ENCODE peak calls at places on chromosomes 4 and X, in five cellular contexts. One of them, this sample, is unnamed.

GRCh38 chr4:23890369-23891063 is 669 bp upstream of the PPARGC1A start:
- DNase-seq in IMR-90: no peak
- DNase-seq in BE2C: no peak
- DNase-seq in neuronal stem cell: no peak
- DNase-seq in BJ: no peak
- DNase-seq in this sample: no peak

GRCh38 chr4:148954011-148954749 is 512.0 kb upstream of the NR3C2 start:
- DNase-seq in BE2C: no peak
- DNase-seq in IMR-90: no peak
- DNase-seq in neuronal stem cell: no peak
- DNase-seq in BJ: no peak
- DNase-seq in this sample: no peak

GRCh38 chrX:54194982-54195588 is 12.0 kb upstream of the FAM120C start:
- DNase-seq in BJ: no peak
- DNase-seq in BE2C: no peak
- DNase-seq in neuronal stem cell: no peak
- DNase-seq in IMR-90: no peak
- DNase-seq in this sample: no peak

GRCh38 chr4:28686618-28687017 is 1826.0 kb downstream of the STIM2 start:
- DNase-seq in BJ: no peak
- DNase-seq in BE2C: peak; percentile 80
- DNase-seq in IMR-90: peak; percentile 38
- DNase-seq in neuronal stem cell: no peak
- DNase-seq in this sample: peak; percentile 77

GRCh38 chrX:35076061-35076460 is 133.5 kb downstream of the FAM47B start:
- DNase-seq in BE2C: no peak
- DNase-seq in IMR-90: no peak
- DNase-seq in neuronal stem cell: no peak
- DNase-seq in BJ: no peak
- DNase-seq in this sample: no peak

GRCh38 chrX:5752831-5753230 is 475.8 kb downstream of the NLGN4X start:
- DNase-seq in BJ: no peak
- DNase-seq in IMR-90: no peak
- DNase-seq in BE2C: no peak
- DNase-seq in neuronal stem cell: no peak
- DNase-seq in this sample: no peak

GRCh38 chr4:118076958-118077766 is 42.9 kb downstream of the NDST3 start:
- DNase-seq in IMR-90: peak; percentile 34
- DNase-seq in neuronal stem cell: no peak
- DNase-seq in BJ: no peak
- DNase-seq in BE2C: peak; percentile 61
- DNase-seq in this sample: peak; percentile 50

GRCh38 chr4:1512738-1513660 is 106.8 kb upstream of the NKX1-1 start:
- DNase-seq in BJ: no peak
- DNase-seq in BE2C: peak; percentile 61
- DNase-seq in neuronal stem cell: peak; percentile 67
- DNase-seq in IMR-90: no peak
- DNase-seq in this sample: peak; percentile 82

GRCh38 chrX:109886122-109886761 is 116.7 kb upstream of the TMEM164 start:
- DNase-seq in BJ: no peak
- DNase-seq in IMR-90: peak; percentile 63
- DNase-seq in BE2C: peak; percentile 26
- DNase-seq in neuronal stem cell: peak; percentile 21
- DNase-seq in this sample: peak; percentile 70

GRCh38 chr4:152079543-152080293 is 318.9 kb upstream of the GATB start:
- DNase-seq in IMR-90: no peak
- DNase-seq in BJ: no peak
- DNase-seq in neuronal stem cell: no peak
- DNase-seq in BE2C: no peak
- DNase-seq in this sample: no peak

GRCh38 chr4:2248821-2249261 is 6.9 kb upstream of the HAUS3 start:
- DNase-seq in neuronal stem cell: no peak
- DNase-seq in IMR-90: no peak
- DNase-seq in BJ: no peak
- DNase-seq in BE2C: peak; percentile 7
- DNase-seq in this sample: no peak

GRCh38 chrX:150410513-150410912 is 47.4 kb downstream of the MAMLD1 start:
- DNase-seq in IMR-90: no peak
- DNase-seq in BJ: no peak
- DNase-seq in neuronal stem cell: no peak
- DNase-seq in BE2C: no peak
- DNase-seq in this sample: no peak

GRCh38 chrX:119552508-119552907 is 12.7 kb downstream of the STEEP1 start:
- DNase-seq in IMR-90: peak; percentile 54
- DNase-seq in BE2C: no peak
- DNase-seq in neuronal stem cell: no peak
- DNase-seq in BJ: no peak
- DNase-seq in this sample: no peak

GRCh38 chr4:125105561-125105960 is 209.2 kb upstream of the FAT4 start:
- DNase-seq in neuronal stem cell: no peak
- DNase-seq in BE2C: no peak
- DNase-seq in IMR-90: peak; percentile 32
- DNase-seq in BJ: no peak
- DNase-seq in this sample: no peak

GRCh38 chrX:75968293-75968692 is 183.2 kb upstream of the MAGEE2 start:
- DNase-seq in BE2C: no peak
- DNase-seq in neuronal stem cell: no peak
- DNase-seq in IMR-90: no peak
- DNase-seq in BJ: no peak
- DNase-seq in this sample: no peak

GRCh38 chrX:66919280-66919832 is 280.5 kb upstream of the EDA2R start:
- DNase-seq in BE2C: no peak
- DNase-seq in IMR-90: no peak
- DNase-seq in BJ: no peak
- DNase-seq in neuronal stem cell: no peak
- DNase-seq in this sample: no peak

GRCh38 chr4:107094332-107094731 is 58.2 kb upstream of the DKK2 start:
- DNase-seq in BJ: no peak
- DNase-seq in IMR-90: peak; percentile 20
- DNase-seq in BE2C: no peak
- DNase-seq in neuronal stem cell: no peak
- DNase-seq in this sample: no peak

GRCh38 chr4:92303621-92304027 is at the start of gene GRID2:
- DNase-seq in neuronal stem cell: peak; percentile 38
- DNase-seq in BJ: no peak
- DNase-seq in BE2C: peak; percentile 8
- DNase-seq in IMR-90: peak; percentile 2
- DNase-seq in this sample: peak; percentile 38

GRCh38 chr4:29571322-29571721 is 1148.8 kb upstream of the PCDH7 start:
- DNase-seq in IMR-90: no peak
- DNase-seq in neuronal stem cell: no peak
- DNase-seq in BJ: no peak
- DNase-seq in BE2C: no peak
- DNase-seq in this sample: no peak

GRCh38 chr4:26269038-26269437 is 51.8 kb upstream of the RBPJ start:
- DNase-seq in BE2C: no peak
- DNase-seq in BJ: no peak
- DNase-seq in IMR-90: no peak
- DNase-seq in neuronal stem cell: no peak
- DNase-seq in this sample: no peak

GRCh38 chr4:121989715-121990114 is 37.9 kb upstream of the TRPC3 start:
- DNase-seq in BJ: no peak
- DNase-seq in BE2C: peak; percentile 65
- DNase-seq in neuronal stem cell: no peak
- DNase-seq in IMR-90: peak; percentile 56
- DNase-seq in this sample: no peak

GRCh38 chrX:31483336-31483735 is 411.5 kb upstream of the FTHL17 start:
- DNase-seq in neuronal stem cell: no peak
- DNase-seq in BJ: no peak
- DNase-seq in IMR-90: peak; percentile 79
- DNase-seq in BE2C: no peak
- DNase-seq in this sample: peak; percentile 18

GRCh38 chr4:52659016-52659721 is at the start of gene USP46:
- DNase-seq in BE2C: peak; percentile 80
- DNase-seq in IMR-90: peak; percentile 69
- DNase-seq in neuronal stem cell: peak; percentile 66
- DNase-seq in BJ: no peak
- DNase-seq in this sample: peak; percentile 68

GRCh38 chr4:149901128-149901527 is 85.5 kb upstream of the IQCM start:
- DNase-seq in BE2C: no peak
- DNase-seq in neuronal stem cell: no peak
- DNase-seq in BJ: no peak
- DNase-seq in IMR-90: no peak
- DNase-seq in this sample: no peak

GRCh38 chr4:128793859-128794667 is 15.4 kb upstream of the JADE1 start:
- DNase-seq in BE2C: no peak
- DNase-seq in neuronal stem cell: no peak
- DNase-seq in BJ: no peak
- DNase-seq in IMR-90: peak; percentile 55
- DNase-seq in this sample: no peak

GRCh38 chr4:148054275-148054674 is 322.4 kb downstream of the ARHGAP10 start:
- DNase-seq in BE2C: peak; percentile 56
- DNase-seq in BJ: no peak
- DNase-seq in neuronal stem cell: no peak
- DNase-seq in IMR-90: no peak
- DNase-seq in this sample: peak; percentile 24

GRCh38 chr4:121209171-121209570 is 45.0 kb upstream of the TNIP3 start:
- DNase-seq in neuronal stem cell: no peak
- DNase-seq in BJ: no peak
- DNase-seq in BE2C: no peak
- DNase-seq in IMR-90: no peak
- DNase-seq in this sample: no peak

GRCh38 chrX:70479197-70479969 is 34.7 kb downstream of the DLG3 start:
- DNase-seq in BJ: peak; percentile 31
- DNase-seq in IMR-90: peak; percentile 83
- DNase-seq in neuronal stem cell: no peak
- DNase-seq in BE2C: no peak
- DNase-seq in this sample: no peak

GRCh38 chr4:8793571-8794160 is 78.0 kb downstream of the HMX1 start:
- DNase-seq in BJ: no peak
- DNase-seq in IMR-90: no peak
- DNase-seq in BE2C: no peak
- DNase-seq in neuronal stem cell: no peak
- DNase-seq in this sample: no peak
- H3K27me3 ChIP-seq in BJ: no peaks in the 10 kb centered on the region
- H3K27me3 ChIP-seq in IMR-90: no peaks in the 10 kb centered on the region
- H3K27me3 ChIP-seq in BE2C: no peaks in the 10 kb centered on the region
- H3K27me3 ChIP-seq in neuronal stem cell: peaks cover 3% of the 10 kb centered on the region
- H3K27me3 ChIP-seq in this sample: no peaks in the 10 kb centered on the region

DNA sequence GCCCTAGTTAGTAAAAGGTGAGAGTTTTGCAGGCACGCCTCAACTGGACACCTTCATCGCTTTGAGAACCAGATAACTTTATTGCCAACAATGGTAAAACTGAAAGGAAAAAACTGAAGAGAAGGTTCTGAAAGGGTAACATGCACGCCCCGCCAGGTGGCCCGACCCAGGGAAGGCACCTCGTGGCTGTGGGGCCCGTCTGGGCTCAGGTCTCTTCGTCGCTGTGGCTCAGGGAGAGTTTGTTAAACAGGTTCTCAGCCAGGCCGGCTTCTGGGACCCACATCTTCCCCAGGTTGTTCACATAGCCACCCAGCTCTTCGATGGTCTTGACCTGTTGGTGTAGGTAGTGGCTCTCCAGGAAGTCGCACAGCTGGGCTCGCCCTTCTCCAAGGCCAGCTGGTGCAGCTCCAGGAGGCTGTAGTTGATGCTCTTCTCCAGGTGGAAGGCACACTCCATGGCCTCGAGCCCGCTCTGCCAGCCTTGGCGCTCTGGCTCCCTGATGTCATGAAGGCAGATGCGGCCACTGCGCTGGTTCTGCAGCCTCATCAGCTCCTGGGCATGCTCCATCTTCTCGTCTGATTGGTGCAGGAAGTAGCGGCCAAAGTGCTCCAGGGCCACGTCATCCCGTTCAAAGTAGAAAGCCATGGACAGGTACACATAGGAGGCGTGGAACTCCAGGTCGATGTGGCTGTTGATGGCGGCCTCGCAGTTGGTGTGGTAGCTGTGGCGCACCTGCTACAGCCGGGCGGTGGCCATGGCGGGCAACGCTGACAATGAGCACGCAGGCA is 69.7 kb downstream of the FAM47C start:
- DNase-seq in neuronal stem cell: no peak
- DNase-seq in BE2C: no peak
- DNase-seq in IMR-90: no peak
- DNase-seq in BJ: no peak
- DNase-seq in this sample: no peak
- H3K36me3 ChIP-seq in neuronal stem cell: no peaks in the 10 kb centered on the region
- H3K36me3 ChIP-seq in BE2C: no peaks in the 10 kb centered on the region
- H3K36me3 ChIP-seq in IMR-90: no peaks in the 10 kb centered on the region
- H3K36me3 ChIP-seq in BJ: no peaks in the 10 kb centered on the region
- H3K36me3 ChIP-seq in this sample: no peaks in the 10 kb centered on the region

DNA sequence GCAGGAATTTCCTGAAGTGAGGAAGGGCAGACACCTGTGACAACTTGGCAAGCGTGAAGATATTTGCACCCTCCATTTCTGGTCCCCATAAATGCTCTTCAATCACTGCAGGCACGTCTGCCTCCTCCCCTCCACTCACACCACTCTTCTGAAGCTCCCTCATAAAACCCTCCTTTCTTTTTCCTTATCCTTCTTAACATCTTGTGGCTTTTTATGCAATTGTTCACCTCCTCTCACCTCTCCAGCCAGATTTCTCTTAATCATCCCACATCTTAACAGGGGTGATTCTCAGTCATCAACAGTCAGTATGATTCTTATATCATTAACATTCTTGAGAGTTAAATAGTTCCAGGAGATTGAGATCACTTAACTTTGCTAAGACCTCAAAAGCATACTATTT is 277.4 kb downstream of the SPRY1 start:
- DNase-seq in BE2C: no peak
- DNase-seq in IMR-90: peak; percentile 48
- DNase-seq in BJ: no peak
- DNase-seq in neuronal stem cell: no peak
- DNase-seq in this sample: no peak
- H3K27me3 ChIP-seq in BE2C: peaks cover 7% of the 10 kb centered on the region
- H3K27me3 ChIP-seq in IMR-90: no peaks in the 10 kb centered on the region
- H3K27me3 ChIP-seq in BJ: no peaks in the 10 kb centered on the region
- H3K27me3 ChIP-seq in neuronal stem cell: no peaks in the 10 kb centered on the region
- H3K27me3 ChIP-seq in this sample: no peaks in the 10 kb centered on the region

GRCh38 chrX:16699389-16699788 is 13.1 kb downstream of the CTPS2 start:
- DNase-seq in BJ: no peak
- DNase-seq in neuronal stem cell: no peak
- DNase-seq in BE2C: no peak
- DNase-seq in IMR-90: no peak
- DNase-seq in this sample: no peak

GRCh38 chrX:16700734-16701133 is 11.7 kb downstream of the CTPS2 start:
- DNase-seq in IMR-90: no peak
- DNase-seq in BJ: no peak
- DNase-seq in BE2C: no peak
- DNase-seq in neuronal stem cell: no peak
- DNase-seq in this sample: no peak

GRCh38 chrX:16696956-16697355 is 15.5 kb downstream of the CTPS2 start:
- DNase-seq in BJ: no peak
- DNase-seq in IMR-90: no peak
- DNase-seq in BE2C: no peak
- DNase-seq in neuronal stem cell: no peak
- DNase-seq in this sample: no peak

DNA sequence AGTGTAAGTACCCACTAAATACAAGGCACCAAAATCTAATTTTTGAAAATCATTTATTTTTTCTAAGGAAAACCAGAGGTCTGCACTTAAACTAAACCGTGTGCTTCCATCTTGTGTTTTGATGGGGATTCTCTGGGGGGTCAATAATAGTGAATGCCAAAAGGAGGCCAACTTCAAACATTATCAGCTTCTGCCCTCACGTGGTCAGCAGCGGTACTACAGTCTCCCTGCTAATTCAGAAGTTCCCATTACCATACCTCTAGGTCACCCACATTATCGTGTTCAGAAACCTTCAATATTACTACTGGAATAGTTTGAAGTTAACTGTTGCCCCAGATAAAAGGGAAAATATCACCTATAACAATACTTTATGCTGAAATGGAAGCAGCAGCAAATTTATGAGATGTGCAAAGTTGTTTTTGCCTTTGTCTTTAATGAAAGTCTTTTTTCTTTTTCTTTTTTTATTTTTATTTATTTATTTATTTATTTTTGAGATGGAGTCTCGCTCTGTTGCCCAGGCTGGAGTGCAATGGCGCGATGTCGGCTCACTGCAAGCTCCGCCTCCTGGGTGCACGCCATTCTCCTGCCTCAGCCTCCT is 17.3 kb downstream of the CTPS2 start:
- DNase-seq in BE2C: peak; percentile 46
- DNase-seq in BJ: no peak
- DNase-seq in IMR-90: peak; percentile 65
- DNase-seq in neuronal stem cell: no peak
- DNase-seq in this sample: peak; percentile 56
- H3K36me3 ChIP-seq in BE2C: no peaks in the 10 kb centered on the region
- H3K36me3 ChIP-seq in BJ: no peaks in the 10 kb centered on the region
- H3K36me3 ChIP-seq in IMR-90: peaks cover 11% of the 10 kb centered on the region
- H3K36me3 ChIP-seq in neuronal stem cell: peaks cover 14% of the 10 kb centered on the region
- H3K36me3 ChIP-seq in this sample: peaks cover 53% of the 10 kb centered on the region